ENCODE peak calls at places on chromosomes 6 and 20, in seven cellular contexts. J, X, C, B, L, U and T are unnamed samples. For H3K9me3 and H3K4me1, the result is how much of the 10 kb centered on the place peaks cover.

GRCh38 chr6:143060806-143061596 is at the start of gene AIG1:
- DNase-seq in X (peak), C (peak), L (no peak), B (peak), U (no peak), J (no peak), T (peak)

GRCh38 chr6:144481527-144481926 is 196.4 kb downstream of the UTRN start:
- DNase-seq in B (no peak), C (no peak), L (no peak), X (no peak), J (no peak), U (no peak), T (no peak)

GRCh38 chr20:409697-410559 is 1.8 kb downstream of the RBCK1 start:
- DNase-seq in B (no peak), J (no peak), L (no peak), C (peak), X (no peak), U (no peak), T (no peak)

GRCh38 chr6:73032586-73032985 is 192.7 kb downstream of the KHDC1L start:
- DNase-seq in U (no peak), L (peak), C (no peak), J (no peak), X (no peak), B (no peak), T (no peak)

GRCh38 chr6:75748743-75749538 is at the start of gene MYO6:
- DNase-seq in L (peak), B (peak), U (peak), X (no peak), C (peak), J (peak), T (peak)

GRCh38 chr6:161215876-161216615 is 57.8 kb downstream of the AGPAT4 start:
- DNase-seq in U (no peak), X (no peak), B (no peak), L (peak), J (no peak), C (no peak), T (no peak)

GRCh38 chr6:101509556-101509955 is 116.0 kb downstream of the GRIK2 start:
- DNase-seq in B (no peak), J (no peak), C (no peak), L (peak), U (no peak), X (no peak), T (no peak)

GRCh38 chr6:128029841-128030240 is 129.0 kb upstream of the THEMIS start:
- DNase-seq in B (no peak), U (no peak), J (no peak), X (no peak), C (no peak), L (no peak), T (no peak)

GRCh38 chr20:2519115-2519815 is 10.6 kb upstream of the ZNF343 start:
- DNase-seq in B (no peak), J (no peak), U (no peak), C (no peak), X (no peak), L (peak), T (no peak)

GRCh38 chr6:17905611-17906592 is 81.5 kb downstream of the KIF13A start:
- DNase-seq in L (peak), J (no peak), C (no peak), U (no peak), B (no peak), X (no peak), T (no peak)

GRCh38 chr6:32816746-32817204 is at the start of gene HLA-DOB:
- DNase-seq in C (no peak), J (no peak), B (peak), X (no peak), L (peak), U (peak), T (no peak)

GRCh38 chr6:164856138-164856537 is 453.3 kb downstream of the C6orf118 start:
- DNase-seq in X (no peak), B (no peak), C (no peak), U (no peak), J (no peak), L (no peak), T (no peak)

GRCh38 chr6:129432738-129433137 is 277.2 kb downstream of the ARHGAP18 start:
- DNase-seq in U (no peak), X (no peak), B (no peak), L (peak), C (no peak), J (no peak), T (no peak)

GRCh38 chr20:44268802-44269201 is 21.7 kb downstream of the GDAP1L1 start:
- DNase-seq in C (no peak), J (no peak), B (no peak), L (no peak), U (no peak), X (no peak), T (no peak)

GRCh38 chr20:20491110-20491783 is 123.3 kb downstream of the INSM1 start:
- DNase-seq in C (no peak), U (no peak), B (no peak), J (no peak), X (no peak), L (peak), T (no peak)

GRCh38 chr6:136792066-136792944 is at the start of gene MAP3K5:
- DNase-seq in C (peak), J (peak), U (peak), L (peak), B (peak), X (peak), T (peak)

GRCh38 chr6:109428889-109429477 is 11.4 kb downstream of the PPIL6 start:
- DNase-seq in X (no peak), U (no peak), L (peak), B (peak), J (no peak), C (no peak), T (no peak)

GRCh38 chr6:31441368-31442267 is 38.2 kb downstream of the MICA start:
- DNase-seq in X (peak), L (peak), U (peak), J (peak), C (peak), B (peak), T (peak)

GRCh38 chr20:50295345-50295744 is 104.7 kb downstream of the CEBPB start:
- DNase-seq in X (no peak), J (no peak), B (no peak), L (no peak), C (no peak), U (no peak), T (no peak)

GRCh38 chr6:166736606-166737005 is 109.6 kb upstream of the RPS6KA2 start:
- DNase-seq in C (no peak), J (no peak), U (no peak), B (peak), L (peak), X (no peak), T (no peak)

GRCh38 chr6:143941852-143942627 is 66.0 kb downstream of the PLAGL1 start:
- DNase-seq in C (peak), L (peak), U (peak), B (peak), J (peak), X (no peak), T (peak)

GRCh38 chr6:74785236-74785635 is 420.6 kb downstream of the COL12A1 start:
- DNase-seq in L (peak), U (no peak), J (no peak), C (no peak), X (no peak), B (no peak), T (no peak)

GRCh38 chr6:4358414-4359107 is 223.2 kb upstream of the ECI2 start:
- DNase-seq in C (peak), U (no peak), J (peak), B (peak), L (peak), X (peak), T (peak)

GRCh38 chr6:150143521-150144293 is 863 bp downstream of the PPP1R14C start:
- DNase-seq in L (no peak), U (no peak), C (no peak), J (no peak), B (no peak), X (no peak), T (no peak)

GRCh38 chr6:109183109-109183508 is 87.8 kb downstream of the CEP57L1 start:
- DNase-seq in B (no peak), X (no peak), U (no peak), C (no peak), J (no peak), L (no peak), T (no peak)

GRCh38 chr6:14023855-14024254 is 93.7 kb upstream of the CD83 start:
- DNase-seq in U (no peak), B (no peak), X (no peak), L (no peak), J (no peak), C (no peak), T (no peak)

GRCh38 chr20:47718398-47718797 is 66.9 kb downstream of the SULF2 start:
- DNase-seq in X (no peak), J (no peak), U (no peak), L (no peak), B (no peak), C (no peak), T (no peak)

GRCh38 chr20:44576297-44576696 is 6.1 kb upstream of the PKIG start:
- DNase-seq in X (no peak), L (peak), B (no peak), U (no peak), C (no peak), J (no peak), T (no peak)

GRCh38 chr20:51542033-51542893 is at the start of gene NFATC2:
- DNase-seq in U (peak), J (peak), B (peak), L (no peak), X (no peak), C (peak), T (peak)

GRCh38 chr6:44052419-44053011 is 74.7 kb downstream of the MRPL14 start:
- DNase-seq in U (no peak), C (no peak), X (no peak), J (no peak), B (no peak), L (peak), T (peak)

GRCh38 chr6:75376347-75377024 is 91.9 kb upstream of the TMEM30A start:
- DNase-seq in B (no peak), U (no peak), L (peak), C (no peak), J (no peak), X (no peak), T (no peak)

GRCh38 chr6:159414711-159415110 is 245.5 kb downstream of the FNDC1 start:
- DNase-seq in U (no peak), J (no peak), C (no peak), X (no peak), L (no peak), B (no peak), T (no peak)

GRCh38 chr6:159422041-159422984 is 253.1 kb downstream of the FNDC1 start:
- DNase-seq in X (peak), U (no peak), C (no peak), L (no peak), B (no peak), J (no peak), T (no peak)

GRCh38 chr6:159415540-159415939 is 246.3 kb downstream of the FNDC1 start:
- DNase-seq in B (no peak), L (no peak), J (no peak), X (no peak), C (no peak), U (no peak), T (no peak)

GRCh38 chr6:159421586-159421985 is 252.4 kb downstream of the FNDC1 start:
- DNase-seq in L (no peak), U (no peak), J (no peak), X (no peak), B (no peak), C (no peak), T (no peak)

DNA sequence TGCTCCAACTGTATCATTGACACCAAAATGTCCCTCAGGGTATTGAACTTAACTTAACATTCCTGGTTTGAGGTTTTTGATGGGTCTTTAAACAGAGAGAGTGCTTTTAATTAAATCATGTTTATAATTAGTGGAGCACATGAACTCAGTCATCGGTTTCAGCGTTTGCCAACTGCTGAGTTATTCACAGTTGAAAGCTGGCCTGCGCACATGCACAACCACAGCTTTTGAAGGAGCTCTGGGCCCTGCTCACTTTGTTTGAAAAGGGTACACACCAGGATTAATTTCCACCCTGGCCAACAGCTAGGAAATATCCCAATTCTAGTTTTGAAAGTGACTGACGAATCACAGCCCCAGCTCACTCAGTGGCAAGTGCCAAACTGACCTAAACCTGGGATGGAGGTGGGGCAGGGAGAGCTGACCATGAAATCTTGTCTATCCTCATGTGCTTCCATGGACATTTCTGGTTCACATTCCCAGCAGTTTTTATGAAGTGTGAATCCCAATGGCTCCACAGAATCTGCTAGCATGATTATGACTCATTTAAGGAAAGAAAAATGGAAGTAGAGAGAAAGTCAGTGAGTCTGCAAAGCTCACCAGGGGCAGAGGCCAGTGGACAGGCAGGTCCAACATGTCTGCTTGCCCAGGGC is 247.8 kb downstream of the FNDC1 start:
- DNase-seq in X (no peak), C (no peak), U (no peak), B (no peak), L (no peak), J (no peak), T (no peak)
- H3K9me3 ChIP-seq in X (under half), C (under half), U (under half), B (under half), L (under half), J (under half), T (under half)

GRCh38 chr6:2611092-2611491 is 139.6 kb downstream of the MYLK4 start:
- DNase-seq in X (no peak), J (no peak), C (no peak), L (no peak), U (no peak), B (peak), T (no peak)
- TF ChIP-seq CTCF in X (no peak), J (no peak), C (no peak), L (no peak), U (no peak), B (no peak), T (no peak)

DNA sequence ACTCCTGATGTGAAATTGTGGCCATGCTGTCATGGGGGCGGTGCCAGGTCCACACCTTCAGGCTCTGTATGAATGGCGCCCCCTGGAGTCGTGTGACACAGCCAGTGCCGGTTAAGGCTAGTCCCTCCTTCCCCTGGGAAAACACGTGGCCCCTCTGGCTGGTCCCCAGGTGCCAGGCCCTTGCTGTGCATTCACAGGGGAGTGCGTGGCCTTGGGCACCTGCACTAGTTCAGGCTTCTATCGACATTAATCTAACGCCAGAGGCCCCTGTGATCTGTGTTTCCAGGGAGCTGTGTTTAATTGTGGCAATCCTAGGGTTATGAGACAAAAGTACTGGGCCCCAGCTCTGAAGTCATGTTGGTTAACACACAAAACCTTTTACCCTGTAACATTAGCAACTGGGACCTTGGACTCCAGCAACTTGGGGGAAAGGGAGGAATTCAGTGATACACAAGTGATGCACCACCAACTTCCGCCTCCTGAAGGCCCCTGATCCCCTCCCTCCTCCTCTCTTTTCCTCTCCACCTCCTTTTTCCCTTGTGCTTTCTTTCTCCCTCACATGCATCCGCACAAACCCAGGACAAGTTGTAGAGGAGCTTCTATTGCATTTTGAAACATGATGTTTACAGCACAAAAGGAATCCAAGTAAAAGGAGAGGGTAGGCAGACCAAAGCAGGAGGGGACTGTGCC is 74.0 kb downstream of the SSR1 start:
- DNase-seq in X (peak), U (peak), B (peak), J (peak), C (peak), L (peak), T (peak)
- H3K4me1 ChIP-seq in X (under half), U (under half), B (under half), J (half or more), C (under half), L (under half), T (under half)

GRCh38 chr6:140193269-140193668 is 818.8 kb upstream of the CITED2 start:
- DNase-seq in U (no peak), C (no peak), L (no peak), B (no peak), X (no peak), J (no peak), T (no peak)
- H3K9me3 ChIP-seq in U (under half), C (under half), L (under half), B (under half), X (under half), J (under half), T (under half)

DNA sequence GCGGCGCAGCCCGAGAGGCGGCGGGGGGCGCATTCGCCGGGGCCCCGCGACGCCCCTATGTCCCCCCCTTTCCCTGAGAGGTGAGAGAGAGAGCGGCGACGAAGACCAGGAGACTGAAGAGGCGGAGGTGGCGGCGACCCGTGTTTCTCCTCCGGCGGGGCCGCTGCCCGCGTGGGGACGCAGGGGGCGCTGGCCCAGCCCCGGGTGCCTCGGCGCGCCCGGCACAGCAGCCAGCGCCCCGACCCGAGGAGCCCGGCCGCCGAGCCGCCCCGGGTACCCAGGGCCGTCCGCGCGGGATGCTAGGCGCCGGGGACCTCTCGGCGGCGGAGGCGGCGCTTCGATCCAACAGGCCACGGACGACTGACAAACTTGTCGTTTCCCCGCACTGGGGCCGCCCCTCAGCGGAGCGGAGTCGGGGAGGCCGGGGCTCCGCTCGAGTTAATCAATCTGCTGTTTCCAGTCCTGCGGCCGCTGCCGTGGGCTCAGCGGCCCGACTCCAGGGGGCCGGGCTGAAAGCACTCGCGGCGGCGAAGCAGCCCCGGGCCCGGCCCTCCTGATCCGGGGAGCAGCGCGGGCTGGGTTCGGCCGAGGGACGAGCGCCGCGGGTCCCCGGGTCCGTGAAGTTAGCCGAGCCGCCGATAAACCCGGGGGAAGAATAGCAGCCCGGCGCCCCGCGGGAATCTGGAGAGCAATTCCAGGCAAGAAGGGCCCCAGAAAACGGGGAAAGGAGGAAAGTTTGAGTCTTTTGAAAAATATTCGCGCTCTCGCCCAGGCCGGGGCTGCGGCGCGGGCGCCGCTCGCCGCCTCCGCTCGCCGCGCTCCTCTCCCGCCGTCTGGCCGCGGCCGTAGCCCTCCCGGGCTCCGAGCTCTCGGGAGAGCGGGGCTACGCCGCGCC is 595 bp downstream of the MDGA1 start:
- DNase-seq in U (peak), B (peak), J (peak), X (no peak), C (no peak), L (no peak), T (no peak)
- TF ChIP-seq CTCF in U (no peak), B (peak), J (no peak), X (peak), C (no peak), L (peak), T (no peak)

GRCh38 chr6:105588116-105588710 is 185.3 kb upstream of the PREP start:
- DNase-seq in L (no peak), B (no peak), U (no peak), X (no peak), C (no peak), J (no peak), T (no peak)
- H3K4me1 ChIP-seq in L (under half), B (under half), U (under half), X (under half), C (under half), J (under half), T (under half)

DNA sequence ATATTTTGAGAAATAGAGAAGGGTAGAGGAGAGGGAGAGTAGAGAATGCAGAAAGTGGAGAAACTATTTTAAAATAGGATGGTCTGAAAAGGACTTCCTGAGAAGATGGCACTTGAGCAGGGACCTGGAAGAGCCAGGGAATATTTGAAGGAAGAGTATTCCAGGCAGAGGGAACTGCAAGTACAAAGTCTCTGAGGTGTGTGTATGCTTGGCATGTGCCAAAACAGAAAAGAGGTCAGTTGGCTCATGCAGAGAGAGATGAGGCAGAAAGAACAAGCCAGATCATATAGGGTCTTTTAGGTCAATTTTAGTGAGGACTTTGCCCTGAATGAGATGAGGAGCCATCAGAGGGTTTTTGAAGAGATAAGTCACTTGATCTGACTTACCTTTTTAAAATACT is 145.9 kb downstream of the FLRT3 start:
- DNase-seq in X (no peak), B (no peak), U (no peak), J (no peak), L (no peak), C (no peak), T (no peak)
- H3K9me3 ChIP-seq in X (under half), B (under half), U (under half), J (under half), L (under half), C (under half), T (under half)